ENCODE peak calls at places on chromosomes 12 and 14, in eight cellular contexts. Z, E, N, V, Q, J, O and T are unnamed samples.

GRCh38 chr14:69786628-69787027 is 10.4 kb downstream of the SLC10A1 start:
- DNase-seq in V (no peak), Z (no peak), O (no peak), Q (no peak), E (no peak), N (no peak), J (no peak), T (no peak)

GRCh38 chr12:104624529-104624928 is 167.8 kb downstream of the CHST11 start:
- DNase-seq in N (no peak), E (no peak), Q (no peak), O (no peak), V (no peak), Z (no peak), J (no peak), T (no peak)

GRCh38 chr12:29159690-29160089 is 10.6 kb downstream of the FAR2 start:
- DNase-seq in V (no peak), Z (no peak), E (no peak), N (no peak), O (no peak), J (no peak), Q (no peak), T (no peak)

GRCh38 chr12:49627752-49628360 is 4.5 kb downstream of the PRPF40B start:
- DNase-seq in E (no peak), O (no peak), V (no peak), J (no peak), Z (no peak), Q (no peak), N (no peak), T (no peak)

GRCh38 chr12:31781894-31782540 is 53.2 kb upstream of the AMN1 start:
- DNase-seq in E (no peak), Q (no peak), V (no peak), O (no peak), J (no peak), Z (no peak), N (no peak), T (no peak)

GRCh38 chr14:74038015-74038859 is 19.1 kb downstream of the BBOF1 start:
- DNase-seq in E (no peak), V (no peak), J (peak), O (peak), N (peak), Z (peak), Q (peak), T (no peak)

GRCh38 chr14:29798776-29799175 is 128.9 kb downstream of the PRKD1 start:
- DNase-seq in O (no peak), N (no peak), Z (no peak), E (no peak), Q (no peak), J (no peak), V (no peak), T (no peak)

GRCh38 chr14:87187787-87188186 is 805.2 kb downstream of the GALC start:
- DNase-seq in E (no peak), N (no peak), Z (no peak), V (no peak), J (no peak), Q (no peak), O (no peak), T (no peak)

GRCh38 chr14:77339407-77339806 is 18.6 kb downstream of the GSTZ1 start:
- DNase-seq in V (no peak), O (no peak), E (peak), N (no peak), Z (no peak), Q (peak), J (no peak), T (no peak)

GRCh38 chr14:37669242-37669641 is 73.8 kb downstream of the TTC6 start:
- DNase-seq in E (no peak), Q (no peak), N (no peak), Z (no peak), J (no peak), V (no peak), O (no peak), T (no peak)

GRCh38 chr14:33814010-33814409 is 136.9 kb downstream of the EGLN3 start:
- DNase-seq in Q (no peak), Z (no peak), E (no peak), J (no peak), O (no peak), N (no peak), V (no peak), T (no peak)

DNA sequence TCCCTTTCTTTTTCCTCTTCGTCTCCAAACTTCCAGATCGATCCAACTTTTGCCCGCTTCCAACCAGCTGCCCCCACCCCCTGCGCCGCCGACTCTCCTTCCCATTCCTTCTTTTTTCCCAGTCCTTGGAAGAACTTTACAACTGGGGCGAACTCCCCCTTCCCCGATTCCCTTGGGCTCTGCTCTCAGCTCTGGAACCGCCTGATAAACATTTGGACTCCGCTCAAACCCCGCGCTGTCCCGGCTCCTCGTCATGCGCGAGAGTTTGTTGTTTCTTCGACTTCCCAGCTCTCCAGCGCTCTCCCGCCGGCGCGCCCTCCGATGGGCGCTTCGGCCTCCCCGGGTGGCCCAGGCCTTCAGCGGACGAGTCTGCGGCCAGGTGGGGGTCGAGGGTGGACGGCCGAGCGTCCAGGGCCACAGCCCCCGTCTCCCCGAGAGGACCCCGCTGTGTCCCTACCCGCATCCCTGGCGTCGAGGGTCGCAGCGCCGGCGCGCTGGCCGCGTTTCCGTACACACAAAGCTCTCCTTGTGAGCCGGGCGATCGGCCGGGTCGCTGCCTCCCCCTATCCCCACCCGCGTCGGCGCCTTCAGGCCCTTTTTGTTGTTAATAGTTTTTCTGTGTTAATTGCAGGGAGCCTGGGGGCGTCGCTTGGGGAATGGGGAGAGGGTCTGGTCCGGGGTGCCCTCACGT is 819 bp downstream of the MMP14 start:
- DNase-seq in O (peak), V (no peak), Q (no peak), J (peak), E (no peak), Z (no peak), N (no peak), T (no peak)
- TF ChIP-seq CTCF in O (no peak), V (no peak), Q (no peak), J (peak), E (peak), Z (no peak), N (no peak), T (no peak)

GRCh38 chr12:123149828-123150272 is 1.0 kb downstream of the PITPNM2 start:
- DNase-seq in V (no peak), E (no peak), J (no peak), Q (no peak), O (no peak), Z (peak), N (peak), T (no peak)

GRCh38 chr12:123152823-123153222 is 1.9 kb upstream of the PITPNM2 start:
- DNase-seq in J (no peak), Z (no peak), Q (no peak), E (no peak), N (no peak), O (peak), V (no peak), T (peak)

GRCh38 chr12:123150273-123150803 is 552 bp downstream of the PITPNM2 start:
- DNase-seq in Q (no peak), O (peak), V (peak), N (peak), J (no peak), Z (peak), E (no peak), T (peak)

GRCh38 chr12:123151679-123152454 is 977 bp upstream of the PITPNM2 start:
- DNase-seq in Z (peak), J (no peak), V (no peak), O (peak), Q (no peak), E (no peak), N (no peak), T (peak)

GRCh38 chr12:123150804-123151678 is at the start of gene PITPNM2:
- DNase-seq in E (no peak), V (peak), O (peak), J (no peak), Q (no peak), Z (peak), N (peak), T (peak)
- TF ChIP-seq CTCF in E (no peak), V (no peak), O (no peak), J (no peak), Q (no peak), Z (peak), N (peak), T (no peak)

DNA sequence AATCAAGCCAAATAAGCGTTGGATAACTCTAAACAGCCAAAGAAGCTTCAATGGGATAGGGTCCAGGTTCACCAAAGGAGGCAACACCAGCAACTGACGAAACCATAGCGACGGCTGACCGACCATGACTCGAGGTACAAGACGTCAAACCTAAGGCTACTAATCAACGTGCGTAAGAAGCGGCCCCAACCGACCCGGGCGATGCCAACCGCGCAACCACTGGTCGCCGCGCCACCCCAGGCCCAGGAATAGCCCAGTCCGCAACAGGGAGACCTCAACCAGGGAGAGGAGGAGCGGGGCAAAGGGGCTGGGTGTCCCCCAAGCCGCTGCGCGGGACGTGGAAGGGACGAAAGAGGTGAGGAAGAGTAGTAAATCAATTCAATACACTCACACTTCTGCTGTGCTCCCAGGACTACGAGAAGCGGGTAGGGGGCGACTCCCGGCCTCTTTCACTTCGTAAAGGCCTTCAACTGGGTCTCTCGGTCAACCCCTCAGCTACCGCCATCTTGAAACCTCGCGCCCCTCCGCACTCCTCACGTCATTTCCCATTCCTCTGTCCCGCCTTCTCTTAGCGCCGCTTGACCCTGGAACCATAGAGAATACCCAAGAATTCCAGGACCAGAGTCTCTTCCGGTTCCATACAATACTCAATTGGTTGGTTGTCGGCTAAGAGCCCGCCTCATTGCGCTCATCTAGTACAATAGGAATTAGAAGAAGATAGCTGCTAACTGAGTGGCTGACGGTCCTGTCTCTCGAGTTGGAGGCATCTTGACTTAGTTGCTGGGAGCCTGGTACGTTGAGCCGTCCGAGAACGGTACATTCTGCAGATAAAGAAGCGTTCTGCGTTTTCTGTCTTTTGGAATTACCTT is at the start of the genes C12orf60 and WBP11:
- DNase-seq in J (peak), O (peak), E (peak), Z (peak), V (peak), Q (peak), N (peak), T (peak)
- TF ChIP-seq CTCF in J (peak), O (no peak), E (no peak), Z (no peak), V (no peak), Q (no peak), N (no peak), T (no peak)

GRCh38 chr14:27506272-27506671 is 908.4 kb upstream of the NOVA1 start:
- DNase-seq in N (no peak), V (no peak), O (no peak), Z (no peak), Q (no peak), J (no peak), E (no peak), T (no peak)
- TF ChIP-seq CTCF in N (no peak), V (no peak), O (peak), Z (no peak), Q (no peak), J (no peak), E (no peak), T (no peak)

GRCh38 chr14:61091657-61092273 is 110.7 kb downstream of the SLC38A6 start:
- DNase-seq in O (no peak), V (no peak), N (no peak), Z (no peak), J (no peak), Q (no peak), E (no peak), T (no peak)

GRCh38 chr14:61088081-61088480 is 107.0 kb downstream of the SLC38A6 start:
- DNase-seq in O (no peak), J (no peak), V (no peak), Q (no peak), N (no peak), Z (no peak), E (no peak), T (no peak)

GRCh38 chr14:61090432-61091216 is 109.6 kb downstream of the SLC38A6 start:
- DNase-seq in Z (no peak), O (no peak), J (no peak), E (no peak), N (peak), Q (no peak), V (no peak), T (peak)

GRCh38 chr14:61089126-61089750 is 108.2 kb downstream of the SLC38A6 start:
- DNase-seq in V (no peak), N (no peak), Q (no peak), Z (no peak), E (no peak), J (no peak), O (no peak), T (no peak)
- TF ChIP-seq CTCF in V (no peak), N (no peak), Q (no peak), Z (no peak), E (no peak), J (no peak), O (no peak), T (no peak)

DNA sequence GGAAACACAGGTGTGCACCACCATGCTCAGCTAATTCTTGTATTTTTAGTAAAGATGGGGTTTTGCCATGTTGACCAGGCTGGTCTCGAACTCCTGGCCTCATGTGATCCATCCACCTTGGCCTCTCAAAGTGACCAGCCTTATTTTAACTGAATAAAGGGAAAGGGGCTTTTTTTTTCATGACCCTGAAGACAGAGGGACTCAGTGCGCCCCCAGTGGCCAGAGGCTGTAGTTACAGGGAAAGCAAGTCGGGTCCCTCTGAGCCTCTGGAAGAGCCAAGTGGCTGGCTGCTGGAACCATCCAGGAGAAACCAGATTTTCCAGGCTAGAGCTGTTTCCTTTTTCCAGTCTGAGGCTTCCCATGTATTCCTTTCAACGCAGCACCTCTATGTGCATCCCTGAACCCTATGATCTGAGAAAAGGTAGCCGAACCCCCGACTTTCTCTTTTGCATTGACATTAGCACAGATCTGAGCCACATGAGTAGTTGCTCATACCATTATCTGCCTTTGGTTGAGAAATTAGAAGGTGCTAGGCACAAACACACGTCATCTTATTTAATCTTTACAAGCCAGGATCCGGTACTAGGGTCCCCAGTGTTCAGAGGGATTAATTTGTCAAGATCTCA is 342.7 kb downstream of the CACNA1C start:
- DNase-seq in N (peak), J (peak), O (peak), Z (peak), V (peak), E (no peak), Q (no peak), T (peak)
- TF ChIP-seq CTCF in N (peak), J (peak), O (peak), Z (peak), V (peak), E (peak), Q (peak), T (peak)

GRCh38 chr14:97299661-97300060 is 502.5 kb downstream of the VRK1 start:
- DNase-seq in Q (no peak), J (no peak), V (no peak), E (no peak), N (no peak), Z (no peak), O (no peak), T (peak)
- TF ChIP-seq CTCF in Q (no peak), J (peak), V (no peak), E (no peak), N (no peak), Z (no peak), O (no peak), T (peak)